ENCODE peak calls at places on chromosomes 7 and 10, in eight cellular contexts. One of them, this sample, is unnamed.

GRCh38 chr10:7428673-7429350 is 18.0 kb upstream of the SFMBT2 start:
- DNase-seq in mesothelial cell of epicardium: no peak
- DNase-seq in body of pancreas: no peak
- DNase-seq in GM13976: no peak
- DNase-seq in bronchial epithelial cell: no peak
- DNase-seq in astrocyte: no peak
- DNase-seq in brain microvascular endothelial cell: no peak
- DNase-seq in astrocyte of the spinal cord: no peak
- DNase-seq in this sample: no peak

GRCh38 chr10:77823811-77824542 is 102.6 kb downstream of the DLG5 start:
- DNase-seq in astrocyte: no peak
- DNase-seq in body of pancreas: no peak
- DNase-seq in brain microvascular endothelial cell: no peak
- DNase-seq in astrocyte of the spinal cord: no peak
- DNase-seq in mesothelial cell of epicardium: no peak
- DNase-seq in GM13976: no peak
- DNase-seq in bronchial epithelial cell: no peak
- DNase-seq in this sample: no peak

GRCh38 chr10:73586583-73586984 is 4.6 kb downstream of the USP54 start:
- DNase-seq in mesothelial cell of epicardium: no peak
- DNase-seq in body of pancreas: peak; percentile 63
- DNase-seq in astrocyte of the spinal cord: peak; percentile 79
- DNase-seq in brain microvascular endothelial cell: peak; percentile 73
- DNase-seq in astrocyte: peak; percentile 89
- DNase-seq in bronchial epithelial cell: peak; percentile 66
- DNase-seq in GM13976: no peak
- DNase-seq in this sample: no peak

GRCh38 chr7:142880886-142881505 is 4.5 kb downstream of the TRPV6 start:
- DNase-seq in body of pancreas: peak; percentile 56
- DNase-seq in astrocyte of the spinal cord: peak; percentile 3
- DNase-seq in GM13976: peak; percentile 73
- DNase-seq in brain microvascular endothelial cell: peak; percentile 11
- DNase-seq in astrocyte: no peak
- DNase-seq in mesothelial cell of epicardium: no peak
- DNase-seq in bronchial epithelial cell: peak; percentile 43
- DNase-seq in this sample: peak; percentile 58

GRCh38 chr7:47594406-47594805 is 12.5 kb upstream of the TNS3 start:
- DNase-seq in mesothelial cell of epicardium: no peak
- DNase-seq in body of pancreas: no peak
- DNase-seq in GM13976: no peak
- DNase-seq in astrocyte: no peak
- DNase-seq in astrocyte of the spinal cord: no peak
- DNase-seq in brain microvascular endothelial cell: no peak
- DNase-seq in bronchial epithelial cell: no peak
- DNase-seq in this sample: no peak

GRCh38 chr10:95031659-95032058 is 37.6 kb downstream of the CYP2C8 start:
- DNase-seq in astrocyte: no peak
- DNase-seq in mesothelial cell of epicardium: no peak
- DNase-seq in brain microvascular endothelial cell: no peak
- DNase-seq in astrocyte of the spinal cord: no peak
- DNase-seq in body of pancreas: no peak
- DNase-seq in GM13976: no peak
- DNase-seq in bronchial epithelial cell: no peak
- DNase-seq in this sample: no peak

GRCh38 chr10:86283466-86284287 is 82.9 kb downstream of the GRID1 start:
- DNase-seq in brain microvascular endothelial cell: no peak
- DNase-seq in mesothelial cell of epicardium: no peak
- DNase-seq in astrocyte of the spinal cord: no peak
- DNase-seq in GM13976: no peak
- DNase-seq in bronchial epithelial cell: no peak
- DNase-seq in astrocyte: no peak
- DNase-seq in body of pancreas: no peak
- DNase-seq in this sample: no peak

GRCh38 chr10:88004451-88004850 is 141.0 kb downstream of the PTEN start:
- DNase-seq in mesothelial cell of epicardium: no peak
- DNase-seq in bronchial epithelial cell: no peak
- DNase-seq in brain microvascular endothelial cell: peak; percentile 48
- DNase-seq in GM13976: no peak
- DNase-seq in astrocyte: peak; percentile 61
- DNase-seq in body of pancreas: no peak
- DNase-seq in astrocyte of the spinal cord: peak; percentile 36
- DNase-seq in this sample: no peak

GRCh38 chr7:136018104-136018503 is 40.9 kb upstream of the MTPN start:
- DNase-seq in astrocyte: peak; percentile 30
- DNase-seq in body of pancreas: no peak
- DNase-seq in mesothelial cell of epicardium: no peak
- DNase-seq in brain microvascular endothelial cell: no peak
- DNase-seq in GM13976: no peak
- DNase-seq in bronchial epithelial cell: peak; percentile 60
- DNase-seq in astrocyte of the spinal cord: no peak
- DNase-seq in this sample: no peak

GRCh38 chr7:135430626-135431025 is 79.3 kb downstream of the CNOT4 start:
- DNase-seq in astrocyte of the spinal cord: no peak
- DNase-seq in brain microvascular endothelial cell: no peak
- DNase-seq in mesothelial cell of epicardium: no peak
- DNase-seq in body of pancreas: no peak
- DNase-seq in bronchial epithelial cell: no peak
- DNase-seq in astrocyte: no peak
- DNase-seq in GM13976: no peak
- DNase-seq in this sample: no peak

GRCh38 chr10:128087884-128088695 is 38.1 kb downstream of the MKI67 start:
- DNase-seq in GM13976: no peak
- DNase-seq in bronchial epithelial cell: peak; percentile 15
- DNase-seq in brain microvascular endothelial cell: no peak
- DNase-seq in body of pancreas: no peak
- DNase-seq in astrocyte: no peak
- DNase-seq in mesothelial cell of epicardium: no peak
- DNase-seq in astrocyte of the spinal cord: no peak
- DNase-seq in this sample: no peak

GRCh38 chr10:132663666-132664365 is 122.1 kb downstream of the NKX6-2 start:
- DNase-seq in bronchial epithelial cell: peak; percentile 51
- DNase-seq in astrocyte: no peak
- DNase-seq in mesothelial cell of epicardium: no peak
- DNase-seq in GM13976: no peak
- DNase-seq in brain microvascular endothelial cell: no peak
- DNase-seq in astrocyte of the spinal cord: no peak
- DNase-seq in body of pancreas: no peak
- DNase-seq in this sample: no peak

GRCh38 chr7:70857793-70858545 is 274.0 kb upstream of the GALNT17 start:
- DNase-seq in mesothelial cell of epicardium: no peak
- DNase-seq in astrocyte of the spinal cord: no peak
- DNase-seq in astrocyte: no peak
- DNase-seq in bronchial epithelial cell: no peak
- DNase-seq in brain microvascular endothelial cell: no peak
- DNase-seq in body of pancreas: no peak
- DNase-seq in GM13976: no peak
- DNase-seq in this sample: no peak

GRCh38 chr7:66443946-66444345 is 184.7 kb upstream of the KCTD7 start:
- DNase-seq in bronchial epithelial cell: no peak
- DNase-seq in brain microvascular endothelial cell: no peak
- DNase-seq in astrocyte of the spinal cord: no peak
- DNase-seq in mesothelial cell of epicardium: no peak
- DNase-seq in GM13976: no peak
- DNase-seq in astrocyte: no peak
- DNase-seq in body of pancreas: no peak
- DNase-seq in this sample: no peak

GRCh38 chr7:38129162-38129561 is 48.9 kb upstream of the STARD3NL start:
- DNase-seq in bronchial epithelial cell: no peak
- DNase-seq in brain microvascular endothelial cell: no peak
- DNase-seq in mesothelial cell of epicardium: no peak
- DNase-seq in astrocyte of the spinal cord: no peak
- DNase-seq in GM13976: no peak
- DNase-seq in astrocyte: no peak
- DNase-seq in body of pancreas: no peak
- DNase-seq in this sample: no peak

GRCh38 chr7:30412810-30413504 is 65.6 kb downstream of the NOD1 start:
- DNase-seq in bronchial epithelial cell: peak; percentile 75
- DNase-seq in GM13976: peak; percentile 57
- DNase-seq in body of pancreas: peak; percentile 62
- DNase-seq in astrocyte of the spinal cord: peak; percentile 85
- DNase-seq in astrocyte: peak; percentile 71
- DNase-seq in brain microvascular endothelial cell: peak; percentile 81
- DNase-seq in mesothelial cell of epicardium: no peak
- DNase-seq in this sample: no peak

GRCh38 chr10:50224330-50224952 is 26.9 kb downstream of the ASAH2 start:
- DNase-seq in brain microvascular endothelial cell: peak; percentile 68
- DNase-seq in GM13976: peak; percentile 35
- DNase-seq in bronchial epithelial cell: peak; percentile 92
- DNase-seq in body of pancreas: peak; percentile 65
- DNase-seq in astrocyte: peak; percentile 43
- DNase-seq in mesothelial cell of epicardium: no peak
- DNase-seq in astrocyte of the spinal cord: peak; percentile 61
- DNase-seq in this sample: no peak

GRCh38 chr7:11742496-11742895 is 89.5 kb downstream of the THSD7A start:
- DNase-seq in brain microvascular endothelial cell: no peak
- DNase-seq in bronchial epithelial cell: no peak
- DNase-seq in mesothelial cell of epicardium: no peak
- DNase-seq in astrocyte of the spinal cord: peak; percentile 26
- DNase-seq in astrocyte: peak; percentile 83
- DNase-seq in GM13976: no peak
- DNase-seq in body of pancreas: no peak
- DNase-seq in this sample: no peak

GRCh38 chr7:139334399-139335150 is 6.6 kb upstream of the FMC1 start:
- DNase-seq in body of pancreas: no peak
- DNase-seq in astrocyte of the spinal cord: no peak
- DNase-seq in mesothelial cell of epicardium: no peak
- DNase-seq in GM13976: no peak
- DNase-seq in astrocyte: no peak
- DNase-seq in bronchial epithelial cell: no peak
- DNase-seq in brain microvascular endothelial cell: no peak
- DNase-seq in this sample: no peak

GRCh38 chr10:48939790-48940325 is at the start of gene LRRC18:
- DNase-seq in bronchial epithelial cell: no peak
- DNase-seq in mesothelial cell of epicardium: no peak
- DNase-seq in body of pancreas: no peak
- DNase-seq in GM13976: no peak
- DNase-seq in astrocyte: no peak
- DNase-seq in astrocyte of the spinal cord: no peak
- DNase-seq in brain microvascular endothelial cell: no peak
- DNase-seq in this sample: no peak

GRCh38 chr10:63614371-63614891 is 93.2 kb downstream of the REEP3 start:
- DNase-seq in mesothelial cell of epicardium: no peak
- DNase-seq in bronchial epithelial cell: no peak
- DNase-seq in brain microvascular endothelial cell: no peak
- DNase-seq in astrocyte: peak; percentile 24
- DNase-seq in astrocyte of the spinal cord: peak; percentile 14
- DNase-seq in body of pancreas: no peak
- DNase-seq in GM13976: no peak
- DNase-seq in this sample: no peak

DNA sequence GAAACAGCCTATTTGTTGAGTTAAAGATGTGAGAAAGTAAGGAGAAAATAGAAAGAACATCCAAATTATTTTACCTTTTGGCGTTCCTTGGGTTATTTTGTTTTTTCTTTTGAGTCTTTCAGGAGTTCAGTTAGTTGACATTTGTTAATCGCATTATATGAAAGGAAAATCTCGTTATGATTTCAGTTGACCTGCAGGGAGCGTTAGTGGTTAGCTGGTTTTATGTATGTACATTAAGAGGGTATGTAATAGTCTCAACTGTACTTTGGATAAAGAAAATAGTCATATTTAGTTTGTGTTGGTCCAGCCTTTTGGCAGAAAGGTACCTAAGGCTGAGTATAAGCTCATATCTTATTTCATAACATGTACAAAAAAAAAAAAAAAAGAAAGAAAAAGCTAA is 4.0 kb downstream of the BMPER start:
- DNase-seq in astrocyte of the spinal cord: no peak
- DNase-seq in bronchial epithelial cell: no peak
- DNase-seq in brain microvascular endothelial cell: no peak
- DNase-seq in GM13976: no peak
- DNase-seq in astrocyte: no peak
- DNase-seq in mesothelial cell of epicardium: no peak
- DNase-seq in body of pancreas: no peak
- DNase-seq in this sample: no peak
- TF ChIP-seq CTCF in astrocyte of the spinal cord: no peak
- TF ChIP-seq CTCF in bronchial epithelial cell: no peak
- TF ChIP-seq CTCF in brain microvascular endothelial cell: no peak
- TF ChIP-seq CTCF in GM13976: no peak
- TF ChIP-seq CTCF in astrocyte: no peak
- TF ChIP-seq CTCF in mesothelial cell of epicardium: no peak
- TF ChIP-seq CTCF in body of pancreas: no peak
- TF ChIP-seq CTCF in this sample: no peak

GRCh38 chr7:151013728-151014497 is 10.4 kb downstream of the ATG9B start:
- DNase-seq in GM13976: peak; percentile 85
- DNase-seq in astrocyte of the spinal cord: peak; percentile 29
- DNase-seq in bronchial epithelial cell: no peak
- DNase-seq in body of pancreas: peak; percentile 74
- DNase-seq in mesothelial cell of epicardium: no peak
- DNase-seq in astrocyte: peak; percentile 44
- DNase-seq in brain microvascular endothelial cell: peak; percentile 79
- DNase-seq in this sample: peak; percentile 82
- TF ChIP-seq CTCF in GM13976: no peak
- TF ChIP-seq CTCF in astrocyte of the spinal cord: no peak
- TF ChIP-seq CTCF in bronchial epithelial cell: peak; percentile 8
- TF ChIP-seq CTCF in body of pancreas: no peak
- TF ChIP-seq CTCF in mesothelial cell of epicardium: no peak
- TF ChIP-seq CTCF in astrocyte: no peak
- TF ChIP-seq CTCF in brain microvascular endothelial cell: peak; percentile 18
- TF ChIP-seq CTCF in this sample: no peak

DNA sequence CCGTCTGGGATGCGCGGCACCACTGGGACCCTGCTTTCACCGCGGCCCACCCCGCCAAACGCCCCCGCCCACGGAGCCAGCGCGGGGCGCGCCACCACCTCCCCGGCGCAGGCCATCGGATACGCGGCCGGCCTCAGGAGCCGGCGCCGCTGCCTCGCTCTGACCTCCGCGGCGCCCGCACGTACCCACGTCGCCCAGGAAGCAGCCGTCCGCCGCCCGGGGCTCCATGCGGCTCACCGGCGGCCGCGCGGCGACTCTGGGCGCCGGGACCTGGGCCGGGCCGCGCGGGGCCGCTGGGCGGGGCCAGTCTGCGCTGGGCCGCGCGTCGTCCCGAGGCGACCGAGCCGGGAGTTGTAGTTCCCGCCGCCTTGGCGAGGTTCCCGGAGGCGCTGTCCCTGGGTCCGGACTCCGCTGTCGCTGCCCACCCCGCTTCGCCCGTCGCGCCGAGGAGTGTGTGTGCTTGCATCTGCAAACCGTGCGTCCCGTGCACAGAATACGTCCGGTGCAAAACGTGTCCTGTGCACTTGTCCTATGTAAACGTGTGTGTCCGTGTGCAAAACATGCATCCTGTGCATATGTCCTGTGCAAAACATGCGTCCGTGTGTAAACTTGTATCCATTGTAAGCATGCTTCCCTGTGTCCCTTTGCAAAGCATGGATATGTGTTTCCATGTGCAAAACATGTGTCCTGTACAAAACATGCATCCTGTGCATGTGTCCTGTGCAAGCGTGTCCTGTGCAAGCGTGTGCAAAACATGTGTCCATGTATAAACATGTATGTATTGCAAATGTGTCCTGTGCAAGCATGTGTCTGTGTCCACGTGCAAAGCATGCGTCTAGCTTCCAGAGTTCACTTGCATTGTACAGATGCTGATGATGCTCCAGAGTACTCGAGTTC is at the start of gene ASB13:
- DNase-seq in brain microvascular endothelial cell: no peak
- DNase-seq in mesothelial cell of epicardium: peak; percentile 53
- DNase-seq in bronchial epithelial cell: peak; percentile 13
- DNase-seq in astrocyte: no peak
- DNase-seq in body of pancreas: peak; percentile 84
- DNase-seq in astrocyte of the spinal cord: peak; percentile 18
- DNase-seq in GM13976: peak; percentile 77
- DNase-seq in this sample: peak; percentile 89
- TF ChIP-seq CTCF in brain microvascular endothelial cell: no peak
- TF ChIP-seq CTCF in mesothelial cell of epicardium: no peak
- TF ChIP-seq CTCF in bronchial epithelial cell: no peak
- TF ChIP-seq CTCF in astrocyte: no peak
- TF ChIP-seq CTCF in body of pancreas: no peak
- TF ChIP-seq CTCF in astrocyte of the spinal cord: no peak
- TF ChIP-seq CTCF in GM13976: no peak
- TF ChIP-seq CTCF in this sample: peak; percentile 10

GRCh38 chr10:69696073-69696731 is 66.2 kb downstream of the FAM241B start:
- DNase-seq in body of pancreas: peak; percentile 33
- DNase-seq in mesothelial cell of epicardium: no peak
- DNase-seq in brain microvascular endothelial cell: peak; percentile 92
- DNase-seq in bronchial epithelial cell: peak; percentile 92
- DNase-seq in GM13976: peak; percentile 54
- DNase-seq in astrocyte of the spinal cord: peak; percentile 85
- DNase-seq in astrocyte: peak; percentile 90
- DNase-seq in this sample: no peak
- TF ChIP-seq CTCF in body of pancreas: peak; percentile 20
- TF ChIP-seq CTCF in mesothelial cell of epicardium: peak; percentile 56
- TF ChIP-seq CTCF in brain microvascular endothelial cell: peak; percentile 77
- TF ChIP-seq CTCF in bronchial epithelial cell: peak; percentile 65
- TF ChIP-seq CTCF in GM13976: peak; percentile 23
- TF ChIP-seq CTCF in astrocyte of the spinal cord: peak; percentile 67
- TF ChIP-seq CTCF in astrocyte: peak; percentile 71
- TF ChIP-seq CTCF in this sample: peak; percentile 70